ENCODE peak calls at places on chromosome 2, in five cellular contexts. A is cardiac muscle cell; F is mesendoderm; Q is stimulated activated CD4-positive, alpha-beta T cell treated with anti-CD3 and anti-CD28 coated beads, Interleukin-2, amount 100 ng/mL, for 48 hours; X is A172. T is an unnamed sample.

GRCh38 chr2:170924969-170925368 is 4.1 kb upstream of the GORASP2 start:
- DNase-seq in X (no peak), Q (no peak), F (no peak), A (no peak), T (no peak)

GRCh38 chr2:95278051-95278471 is 3.8 kb downstream of the PROM2 start:
- DNase-seq in X (peak; percentile 84), Q (no peak), F (no peak), A (no peak), T (no peak)

GRCh38 chr2:74458957-74459290 is 686 bp downstream of the WBP1 start:
- DNase-seq in Q (no peak), A (no peak), X (no peak), F (no peak), T (no peak)

GRCh38 chr2:98015681-98016080 is 19.9 kb upstream of the TMEM131 start:
- DNase-seq in X (no peak), Q (no peak), A (no peak), F (no peak), T (no peak)

GRCh38 chr2:75790121-75790520 is 79.4 kb upstream of the GCFC2 start:
- DNase-seq in Q (no peak), A (no peak), X (peak; percentile 28), F (no peak), T (no peak)

GRCh38 chr2:36556847-36557246 is 41.1 kb downstream of the FEZ2 start:
- DNase-seq in A (no peak), Q (no peak), X (peak; percentile 46), F (no peak), T (no peak)

GRCh38 chr2:127097471-127097765 is 9.5 kb downstream of the BIN1 start:
- DNase-seq in A (no peak), F (no peak), Q (no peak), X (no peak), T (no peak)

GRCh38 chr2:240956935-240957655 is 41.3 kb upstream of the SNED1 start:
- DNase-seq in Q (no peak), F (no peak), X (no peak), A (no peak), T (no peak)

GRCh38 chr2:130849896-130850787 is 13.4 kb downstream of the ARHGEF4 start:
- DNase-seq in A (no peak), X (no peak), F (no peak), Q (no peak), T (no peak)

GRCh38 chr2:219122197-219122965 is 38.2 kb downstream of the NHEJ1 start:
- DNase-seq in A (no peak), Q (no peak), X (no peak), F (no peak), T (no peak)

GRCh38 chr2:217903859-217904613 is 98.8 kb downstream of the TNS1 start:
- DNase-seq in X (no peak), Q (no peak), A (no peak), F (no peak), T (peak; percentile 99)

GRCh38 chr2:104872866-104873688 is 19.2 kb downstream of the POU3F3 start:
- DNase-seq in A (peak; percentile 79), Q (no peak), X (peak; percentile 27), F (peak; percentile 84), T (peak; percentile 66)

GRCh38 chr2:64792310-64792709 is 138.6 kb upstream of the SERTAD2 start:
- DNase-seq in F (no peak), A (no peak), X (peak; percentile 51), Q (no peak), T (peak; percentile 68)

GRCh38 chr2:228725031-228725430 is 543.5 kb upstream of the SPHKAP start:
- DNase-seq in X (no peak), A (no peak), F (no peak), Q (no peak), T (no peak)

GRCh38 chr2:174247474-174248186 is 702 bp downstream of the OLA1 start:
- DNase-seq in X (peak; percentile 27), A (no peak), F (peak; percentile 78), Q (no peak), T (no peak)

GRCh38 chr2:199707584-199708185 is 143.3 kb downstream of the FTCDNL1 start:
- DNase-seq in X (no peak), A (no peak), F (peak; percentile 6), Q (no peak), T (no peak)

GRCh38 chr2:70328921-70329561 is 27.2 kb upstream of the FAM136A start:
- DNase-seq in Q (no peak), A (no peak), F (peak; percentile 87), X (peak; percentile 91), T (no peak)

GRCh38 chr2:322326-322725 is 34.4 kb upstream of the ALKAL2 start:
- DNase-seq in Q (no peak), X (no peak), A (no peak), F (no peak), T (no peak)

GRCh38 chr2:241891988-241892298 is 22.4 kb downstream of the RTP5 start:
- DNase-seq in F (no peak), Q (no peak), X (no peak), A (no peak), T (no peak)

GRCh38 chr2:30180230-30180629 is 33.4 kb downstream of the YPEL5 start:
- DNase-seq in F (no peak), Q (no peak), X (no peak), A (no peak), T (no peak)

GRCh38 chr2:3518496-3519254 is 656 bp downstream of the ADI1 start:
- DNase-seq in F (peak; percentile 98), A (peak; percentile 97), Q (peak; percentile 96), X (peak; percentile 97), T (peak; percentile 97)